ENCODE peak calls at places on chromosomes 6 and 20, in ten cellular contexts. Y is psoas muscle; G is CD8-positive, alpha-beta T cell; H is astrocyte; R is effector memory CD4-positive, alpha-beta T cell; U is IMR-90; O is tibial nerve; X is GM23338; Q is mesenchymal stem cell; F is Caco-2. A is an unnamed sample.

GRCh38 chr6:76684881-76685280 is 612.4 kb upstream of the IMPG1 start:
- DNase-seq in Y (no peak), G (no peak), H (no peak), R (no peak), U (peak; percentile 2), O (no peak), X (peak; percentile 74), Q (peak; percentile 11), F (no peak), A (no peak)

GRCh38 chr6:165922309-165922794 is 245.3 kb downstream of the TBXT start:
- DNase-seq in Y (no peak), G (no peak), H (peak; percentile 16), R (no peak), U (peak; percentile 83), O (no peak), X (no peak), Q (no peak), F (no peak), A (no peak)

GRCh38 chr20:45911486-45912343 is at the start of gene PLTP:
- DNase-seq in Y (peak; percentile 82), G (peak; percentile 58), H (peak; percentile 65), R (peak; percentile 27), U (peak; percentile 57), O (peak; percentile 60), X (peak; percentile 83), Q (peak; percentile 85), F (peak; percentile 73), A (peak; percentile 66)

GRCh38 chr6:27592481-27593199 is 119.7 kb upstream of the ZNF184 start:
- DNase-seq in Y (no peak), G (no peak), H (peak; percentile 83), R (no peak), U (peak; percentile 90), O (no peak), X (peak; percentile 85), Q (peak; percentile 87), F (peak; percentile 82), A (no peak)

GRCh38 chr6:167686204-167686893 is 140.4 kb upstream of the AFDN start:
- DNase-seq in Y (no peak), G (no peak), H (no peak), R (no peak), U (no peak), O (no peak), X (no peak), Q (no peak), F (no peak), A (no peak)

GRCh38 chr20:63789836-63790571 is 41.1 kb downstream of the ZBTB46 start:
- DNase-seq in Y (no peak), G (no peak), H (no peak), R (no peak), U (no peak), O (no peak), X (no peak), Q (no peak), F (no peak), A (no peak)

GRCh38 chr6:30964075-30964474 is 19.4 kb upstream of the MUC21 start:
- DNase-seq in Y (no peak), G (no peak), H (peak; percentile 52), R (no peak), U (no peak), O (no peak), X (no peak), Q (no peak), F (no peak), A (no peak)

GRCh38 chr20:46814366-46815232 is 80.0 kb upstream of the EYA2 start:
- DNase-seq in Y (no peak), G (no peak), H (peak; percentile 85), R (no peak), U (peak; percentile 87), O (no peak), X (peak; percentile 65), Q (peak; percentile 45), F (peak; percentile 57), A (no peak)

GRCh38 chr6:14178083-14178445 is 60.5 kb downstream of the CD83 start:
- DNase-seq in Y (no peak), G (no peak), H (peak; percentile 36), R (no peak), U (no peak), O (no peak), X (peak; percentile 24), Q (no peak), F (no peak), A (no peak)

GRCh38 chr6:139536751-139537617 is 162.5 kb upstream of the CITED2 start:
- DNase-seq in Y (no peak), G (no peak), H (no peak), R (no peak), U (no peak), O (no peak), X (no peak), Q (no peak), F (peak; percentile 19), A (no peak)

GRCh38 chr20:1466211-1467081 is at the start of gene NSFL1C:
- DNase-seq in Y (peak; percentile 98), G (peak; percentile 96), H (peak; percentile 84), R (peak; percentile 94), U (peak; percentile 93), O (peak; percentile 85), X (peak; percentile 93), Q (peak; percentile 92), F (peak; percentile 99), A (peak; percentile 96)

GRCh38 chr6:142195862-142196536 is 48.9 kb downstream of the VTA1 start:
- DNase-seq in Y (no peak), G (no peak), H (no peak), R (no peak), U (peak; percentile 44), O (no peak), X (no peak), Q (peak; percentile 13), F (no peak), A (no peak)

GRCh38 chr6:7784706-7785105 is 58.8 kb downstream of the BMP6 start:
- DNase-seq in Y (no peak), G (no peak), H (no peak), R (no peak), U (no peak), O (no peak), X (no peak), Q (no peak), F (no peak), A (no peak)

GRCh38 chr20:48215536-48215935 is 430.3 kb upstream of the SULF2 start:
- DNase-seq in Y (no peak), G (no peak), H (no peak), R (no peak), U (no peak), O (no peak), X (no peak), Q (no peak), F (no peak), A (no peak)

GRCh38 chr6:70079241-70079640 is 212.9 kb downstream of the COL19A1 start:
- DNase-seq in Y (no peak), G (no peak), H (no peak), R (no peak), U (no peak), O (no peak), X (no peak), Q (peak; percentile 4), F (no peak), A (no peak)

DNA sequence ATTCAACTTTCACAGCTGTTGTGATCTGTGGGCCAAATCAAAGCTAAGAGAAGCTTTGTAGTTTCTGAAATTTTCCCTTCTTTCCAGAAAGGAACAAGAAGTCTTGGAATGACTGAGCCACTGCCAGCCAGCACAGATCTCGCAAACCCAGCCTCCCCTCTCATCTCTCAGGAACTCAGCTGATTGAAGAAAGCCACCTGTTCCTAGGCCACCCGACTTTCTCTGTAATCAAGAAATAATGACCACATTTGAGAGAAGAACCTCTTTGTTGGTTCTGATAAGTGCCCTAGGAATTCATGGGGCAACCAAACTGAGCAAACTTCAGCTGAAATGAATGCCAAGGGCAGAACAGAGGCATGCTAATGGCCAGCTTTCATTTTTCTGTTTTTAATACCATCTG is 61.7 kb downstream of the HDGFL1 start:
- DNase-seq in Y (no peak), G (no peak), H (peak; percentile 73), R (no peak), U (peak; percentile 65), O (no peak), X (no peak), Q (peak; percentile 32), F (no peak), A (no peak)
- H3K4me3 ChIP-seq in Y (no peak overlapping the region), G (no peak overlapping the region), H (no peak overlapping the region), R (no peak overlapping the region), U (no peak overlapping the region), O (no peak overlapping the region), X (no peak overlapping the region), Q (no peak overlapping the region), F (no peak overlapping the region), A (no peak overlapping the region)

DNA sequence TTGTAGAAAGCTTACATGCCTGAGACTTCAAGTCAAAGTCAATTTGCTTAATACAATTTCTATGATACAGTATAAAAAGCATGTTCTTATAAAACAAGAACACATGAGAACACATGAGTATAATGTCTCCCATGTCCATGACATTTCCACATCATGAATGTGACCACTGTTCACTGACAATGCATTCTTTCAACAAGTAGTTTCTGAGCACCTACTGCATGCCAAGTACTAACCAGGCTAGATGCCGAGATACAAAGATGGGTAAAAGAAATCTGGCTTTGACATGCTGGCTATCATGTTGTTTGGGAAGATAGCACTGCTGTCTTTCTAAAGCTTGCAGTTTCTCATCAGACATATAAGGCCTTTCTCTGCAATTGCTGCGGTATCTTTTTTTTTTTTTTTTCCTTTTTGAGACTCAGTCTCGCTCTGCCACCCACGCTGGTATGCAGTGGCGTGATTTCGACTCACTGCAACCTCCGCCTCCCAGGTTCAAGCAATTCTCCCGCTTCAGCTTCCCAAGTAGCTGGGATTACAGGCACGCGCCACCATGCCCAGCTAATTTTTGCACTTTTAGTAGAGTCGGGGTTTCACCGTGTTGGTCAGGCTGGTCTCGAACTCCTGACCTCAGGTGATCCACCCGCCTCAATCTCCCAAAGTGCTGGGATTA is 123.6 kb upstream of the DST start:
- DNase-seq in Y (no peak), G (no peak), H (no peak), R (no peak), U (no peak), O (no peak), X (no peak), Q (no peak), F (no peak), A (no peak)
- H3K4me1 ChIP-seq in Y (peaks cover 69% of the 10 kb centered on the region), G (no peaks in the 10 kb centered on the region), H (peaks cover 29% of the 10 kb centered on the region), R (no peaks in the 10 kb centered on the region), U (peaks cover 20% of the 10 kb centered on the region), O (no peaks in the 10 kb centered on the region), X (peaks cover 48% of the 10 kb centered on the region), Q (peaks cover 16% of the 10 kb centered on the region), F (peaks cover 41% of the 10 kb centered on the region), A (peaks cover 6% of the 10 kb centered on the region)

DNA sequence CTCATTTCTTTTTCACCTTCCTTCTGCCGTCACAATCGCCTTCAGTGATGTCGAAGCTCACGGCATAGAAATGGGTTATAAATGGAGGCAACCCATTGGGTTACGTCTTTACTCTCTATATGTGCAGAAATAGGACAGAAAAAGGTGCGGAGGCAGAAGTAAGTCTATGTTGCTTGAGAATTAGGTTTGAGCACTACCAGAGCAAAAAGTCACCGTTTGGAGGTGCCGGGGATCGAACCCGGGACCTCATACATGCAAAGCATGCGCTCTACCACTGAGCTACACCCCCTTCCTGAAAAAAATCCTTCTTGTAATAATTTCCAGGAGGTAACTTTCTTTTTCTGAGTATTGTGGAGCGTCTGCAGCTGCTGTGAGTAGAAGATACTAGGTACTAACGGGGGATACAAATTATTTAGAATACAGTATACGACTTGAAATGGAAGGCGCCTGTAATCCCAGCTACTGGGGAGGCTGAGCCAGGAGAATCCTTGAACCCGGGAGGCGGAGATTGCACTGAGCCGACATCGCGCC is 134.2 kb downstream of the TRIM27 start:
- DNase-seq in Y (no peak), G (no peak), H (peak; percentile 41), R (no peak), U (peak; percentile 68), O (no peak), X (peak; percentile 74), Q (peak; percentile 75), F (peak; percentile 71), A (no peak)
- H3K4me3 ChIP-seq in Y (peak overlapping the region; percentile 16), G (no peak overlapping the region), H (peak overlapping the region; percentile 58), R (no peak overlapping the region), U (peak overlapping the region; percentile 77), O (no peak overlapping the region), X (peak overlapping the region; percentile 63), Q (peak overlapping the region; percentile 84), F (peak overlapping the region; percentile 34), A (no peak overlapping the region)

GRCh38 chr20:58627212-58628072 is 23.6 kb upstream of the STX16 start:
- DNase-seq in Y (no peak), G (no peak), H (no peak), R (no peak), U (no peak), O (no peak), X (no peak), Q (no peak), F (no peak), A (no peak)
- H3K4me1 ChIP-seq in Y (no peaks in the 10 kb centered on the region), G (peaks cover 22% of the 10 kb centered on the region), H (peaks cover 42% of the 10 kb centered on the region), R (no peaks in the 10 kb centered on the region), U (peaks cover 24% of the 10 kb centered on the region), O (no peaks in the 10 kb centered on the region), X (no peaks in the 10 kb centered on the region), Q (peaks cover 35% of the 10 kb centered on the region), F (no peaks in the 10 kb centered on the region), A (no peaks in the 10 kb centered on the region)